ENCODE peak calls at places on chromosomes 13 and 19, in five cellular contexts. One of them, this sample, is unnamed. For H3K4me1, the result is how much of the 10 kb centered on the place peaks cover.

GRCh38 chr19:35996777-35997176 is 1.8 kb downstream of the SDHAF1 start:
- DNase-seq in MM.1S: no peak
- DNase-seq in stomach: no peak
- DNase-seq in BE2C: no peak
- DNase-seq in GM23338: no peak
- DNase-seq in this sample: no peak

GRCh38 chr19:22052644-22053013 is 345 bp downstream of the ZNF257 start:
- DNase-seq in GM23338: no peak
- DNase-seq in stomach: no peak
- DNase-seq in BE2C: no peak
- DNase-seq in MM.1S: no peak
- DNase-seq in this sample: no peak

GRCh38 chr19:2255982-2256685 is at the start of gene JSRP1:
- DNase-seq in stomach: no peak
- DNase-seq in MM.1S: peak
- DNase-seq in BE2C: peak
- DNase-seq in GM23338: peak
- DNase-seq in this sample: no peak

GRCh38 chr13:107066355-107066754 is 498.4 kb upstream of the ARGLU1 start:
- DNase-seq in stomach: no peak
- DNase-seq in BE2C: no peak
- DNase-seq in MM.1S: no peak
- DNase-seq in GM23338: no peak
- DNase-seq in this sample: no peak

GRCh38 chr19:51271015-51271600 is 20.2 kb downstream of the SIGLECL1 start:
- DNase-seq in GM23338: peak
- DNase-seq in MM.1S: no peak
- DNase-seq in stomach: no peak
- DNase-seq in BE2C: no peak
- DNase-seq in this sample: no peak

GRCh38 chr19:52226652-52227051 is 36.8 kb downstream of the PPP2R1A start:
- DNase-seq in GM23338: no peak
- DNase-seq in BE2C: no peak
- DNase-seq in stomach: no peak
- DNase-seq in MM.1S: no peak
- DNase-seq in this sample: no peak

GRCh38 chr13:53137777-53138176 is 109.2 kb downstream of the OLFM4 start:
- DNase-seq in BE2C: no peak
- DNase-seq in stomach: no peak
- DNase-seq in GM23338: no peak
- DNase-seq in MM.1S: no peak
- DNase-seq in this sample: no peak

GRCh38 chr13:107678075-107678689 is 537.2 kb downstream of the LIG4 start:
- DNase-seq in MM.1S: peak
- DNase-seq in stomach: no peak
- DNase-seq in GM23338: peak
- DNase-seq in BE2C: peak
- DNase-seq in this sample: no peak

GRCh38 chr13:97329331-97329730 is 104.6 kb upstream of the RAP2A start:
- DNase-seq in GM23338: peak
- DNase-seq in stomach: no peak
- DNase-seq in MM.1S: no peak
- DNase-seq in BE2C: no peak
- DNase-seq in this sample: no peak

GRCh38 chr19:49570138-49570856 is 10.1 kb downstream of the NOSIP start:
- DNase-seq in BE2C: peak
- DNase-seq in GM23338: peak
- DNase-seq in stomach: peak
- DNase-seq in MM.1S: peak
- DNase-seq in this sample: no peak

GRCh38 chr13:85910962-85911361 is 111.7 kb upstream of the SLITRK6 start:
- DNase-seq in BE2C: no peak
- DNase-seq in GM23338: no peak
- DNase-seq in stomach: no peak
- DNase-seq in MM.1S: no peak
- DNase-seq in this sample: no peak

GRCh38 chr19:18735752-18736151 is 52.3 kb downstream of the CRTC1 start:
- DNase-seq in stomach: no peak
- DNase-seq in BE2C: no peak
- DNase-seq in MM.1S: no peak
- DNase-seq in GM23338: no peak
- DNase-seq in this sample: no peak

GRCh38 chr19:31347828-31348314 is 1.4 kb downstream of the TSHZ3 start:
- DNase-seq in GM23338: no peak
- DNase-seq in stomach: no peak
- DNase-seq in MM.1S: no peak
- DNase-seq in BE2C: no peak
- DNase-seq in this sample: no peak

GRCh38 chr13:47250141-47250540 is 353.3 kb upstream of the HTR2A start:
- DNase-seq in stomach: no peak
- DNase-seq in GM23338: no peak
- DNase-seq in BE2C: no peak
- DNase-seq in MM.1S: no peak
- DNase-seq in this sample: no peak

GRCh38 chr13:65149687-65150086 is 2080.4 kb downstream of the PCDH9 start:
- DNase-seq in GM23338: peak
- DNase-seq in stomach: no peak
- DNase-seq in MM.1S: no peak
- DNase-seq in BE2C: no peak
- DNase-seq in this sample: no peak

GRCh38 chr13:36432106-36432544 is at the start of gene CCNA1:
- DNase-seq in MM.1S: no peak
- DNase-seq in GM23338: peak
- DNase-seq in stomach: peak
- DNase-seq in BE2C: peak
- DNase-seq in this sample: no peak

GRCh38 chr13:41462427-41462826 is 5.1 kb downstream of the RGCC start:
- DNase-seq in GM23338: no peak
- DNase-seq in stomach: no peak
- DNase-seq in BE2C: no peak
- DNase-seq in MM.1S: no peak
- DNase-seq in this sample: no peak

GRCh38 chr19:47679922-47680857 is 33.0 kb upstream of the EHD2 start:
- DNase-seq in GM23338: no peak
- DNase-seq in stomach: no peak
- DNase-seq in BE2C: no peak
- DNase-seq in MM.1S: no peak
- DNase-seq in this sample: no peak

GRCh38 chr19:2059422-2060201 is 8.6 kb upstream of the MKNK2 start:
- DNase-seq in MM.1S: no peak
- DNase-seq in stomach: peak
- DNase-seq in BE2C: peak
- DNase-seq in GM23338: no peak
- DNase-seq in this sample: no peak

GRCh38 chr13:109485136-109485794 is 301.1 kb downstream of the IRS2 start:
- DNase-seq in GM23338: no peak
- DNase-seq in stomach: no peak
- DNase-seq in BE2C: no peak
- DNase-seq in MM.1S: no peak
- DNase-seq in this sample: no peak

GRCh38 chr13:27789495-27790303 is 2.6 kb upstream of the GSX1 start:
- DNase-seq in GM23338: peak
- DNase-seq in stomach: no peak
- DNase-seq in BE2C: no peak
- DNase-seq in MM.1S: no peak
- DNase-seq in this sample: no peak

GRCh38 chr13:65378943-65379519 is 1851.1 kb downstream of the PCDH9 start:
- DNase-seq in BE2C: no peak
- DNase-seq in MM.1S: no peak
- DNase-seq in GM23338: peak
- DNase-seq in stomach: no peak
- DNase-seq in this sample: no peak

GRCh38 chr13:27043013-27043412 is 128.6 kb downstream of the USP12 start:
- DNase-seq in MM.1S: no peak
- DNase-seq in BE2C: peak
- DNase-seq in stomach: peak
- DNase-seq in GM23338: peak
- DNase-seq in this sample: peak

GRCh38 chr19:36009633-36010379 is 1.2 kb upstream of the SYNE4 start:
- DNase-seq in MM.1S: no peak
- DNase-seq in BE2C: no peak
- DNase-seq in stomach: no peak
- DNase-seq in GM23338: no peak
- DNase-seq in this sample: no peak

GRCh38 chr19:43560687-43561086 is 14.6 kb downstream of the XRCC1 start:
- DNase-seq in stomach: no peak
- DNase-seq in GM23338: peak
- DNase-seq in MM.1S: no peak
- DNase-seq in BE2C: no peak
- DNase-seq in this sample: no peak

GRCh38 chr19:48631254-48631653 is 5.9 kb downstream of the DBP start:
- DNase-seq in stomach: no peak
- DNase-seq in GM23338: no peak
- DNase-seq in MM.1S: no peak
- DNase-seq in BE2C: no peak
- DNase-seq in this sample: no peak

GRCh38 chr19:5937550-5937949 is 23.5 kb downstream of the CAPS start:
- DNase-seq in stomach: no peak
- DNase-seq in BE2C: peak
- DNase-seq in MM.1S: no peak
- DNase-seq in GM23338: no peak
- DNase-seq in this sample: no peak

GRCh38 chr19:5943623-5944022 is 29.6 kb downstream of the CAPS start:
- DNase-seq in BE2C: no peak
- DNase-seq in GM23338: no peak
- DNase-seq in MM.1S: no peak
- DNase-seq in stomach: no peak
- DNase-seq in this sample: no peak

GRCh38 chr19:5942991-5943390 is 28.9 kb downstream of the CAPS start:
- DNase-seq in BE2C: no peak
- DNase-seq in MM.1S: no peak
- DNase-seq in stomach: no peak
- DNase-seq in GM23338: no peak
- DNase-seq in this sample: no peak

GRCh38 chr19:5940260-5941208 is 26.5 kb downstream of the CAPS start:
- DNase-seq in BE2C: no peak
- DNase-seq in GM23338: no peak
- DNase-seq in stomach: no peak
- DNase-seq in MM.1S: no peak
- DNase-seq in this sample: no peak

GRCh38 chr19:5941673-5942072 is 27.6 kb downstream of the CAPS start:
- DNase-seq in GM23338: no peak
- DNase-seq in BE2C: no peak
- DNase-seq in stomach: no peak
- DNase-seq in MM.1S: no peak
- DNase-seq in this sample: no peak
- H3K4me1 ChIP-seq in GM23338: under half
- H3K4me1 ChIP-seq in BE2C: under half
- H3K4me1 ChIP-seq in stomach: under half
- H3K4me1 ChIP-seq in MM.1S: under half
- H3K4me1 ChIP-seq in this sample: under half

GRCh38 chr19:5078666-5079409 is 109.9 kb downstream of the KDM4B start:
- DNase-seq in GM23338: no peak
- DNase-seq in stomach: no peak
- DNase-seq in MM.1S: no peak
- DNase-seq in BE2C: no peak
- DNase-seq in this sample: no peak

GRCh38 chr19:5078179-5078578 is 109.3 kb downstream of the KDM4B start:
- DNase-seq in BE2C: no peak
- DNase-seq in GM23338: no peak
- DNase-seq in stomach: no peak
- DNase-seq in MM.1S: no peak
- DNase-seq in this sample: no peak

GRCh38 chr19:5080030-5080644 is 111.2 kb downstream of the KDM4B start:
- DNase-seq in MM.1S: no peak
- DNase-seq in GM23338: no peak
- DNase-seq in BE2C: peak
- DNase-seq in stomach: no peak
- DNase-seq in this sample: no peak

GRCh38 chr19:5080809-5081208 is 111.9 kb downstream of the KDM4B start:
- DNase-seq in stomach: no peak
- DNase-seq in BE2C: no peak
- DNase-seq in MM.1S: no peak
- DNase-seq in GM23338: no peak
- DNase-seq in this sample: no peak

GRCh38 chr19:5079410-5079774 is 110.5 kb downstream of the KDM4B start:
- DNase-seq in GM23338: no peak
- DNase-seq in stomach: no peak
- DNase-seq in MM.1S: no peak
- DNase-seq in BE2C: no peak
- DNase-seq in this sample: no peak
- H3K4me1 ChIP-seq in GM23338: under half
- H3K4me1 ChIP-seq in stomach: under half
- H3K4me1 ChIP-seq in MM.1S: under half
- H3K4me1 ChIP-seq in BE2C: under half
- H3K4me1 ChIP-seq in this sample: under half

DNA sequence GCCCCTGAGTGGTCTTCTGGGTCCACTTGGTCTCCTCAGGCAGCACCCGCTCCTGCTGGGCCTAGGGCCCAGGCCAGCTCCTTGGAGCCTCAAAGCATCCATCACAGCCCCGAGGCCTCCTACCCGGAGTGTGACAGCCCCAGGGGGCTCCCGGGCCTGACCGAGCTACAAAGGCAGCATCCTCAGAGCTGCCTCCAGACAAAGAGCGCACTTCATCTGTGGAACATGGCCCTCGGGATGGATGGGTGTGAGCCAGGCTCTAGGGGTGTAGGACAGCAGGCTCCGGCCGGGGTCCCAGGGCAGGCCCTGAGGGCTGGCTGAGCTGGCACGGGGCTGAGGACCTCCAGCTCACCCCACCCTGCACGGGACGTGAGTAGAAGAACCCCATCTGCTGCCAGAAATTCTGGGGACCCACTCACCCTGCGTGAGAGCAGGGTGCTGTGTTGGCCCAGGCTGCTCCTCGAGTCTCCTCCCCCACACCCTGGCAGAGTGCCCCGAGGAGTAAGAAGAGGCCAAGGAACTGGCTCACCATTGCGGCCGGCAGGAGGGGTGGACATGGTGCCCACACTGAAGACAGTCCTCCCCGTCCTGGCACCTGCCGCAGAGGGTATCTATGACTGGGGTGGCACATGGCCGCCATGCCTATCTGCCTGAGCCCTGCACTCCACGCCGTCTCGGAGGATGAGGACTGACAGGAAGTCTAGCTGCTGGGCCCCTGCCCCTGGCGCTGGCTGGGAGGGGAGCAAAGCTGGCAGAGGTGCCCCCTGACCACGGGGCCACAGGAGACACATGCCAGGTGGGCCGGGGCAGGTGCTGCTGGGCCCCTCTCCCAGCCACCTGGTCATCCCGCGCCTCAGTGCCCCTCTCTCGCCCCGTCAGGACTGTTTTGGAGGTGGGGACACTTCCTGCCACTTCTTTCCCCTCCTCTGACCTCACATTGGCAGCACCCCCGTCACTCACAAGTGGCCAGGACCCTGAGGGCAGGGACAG is 22.3 kb downstream of the CEBPG start:
- DNase-seq in MM.1S: no peak
- DNase-seq in BE2C: peak
- DNase-seq in stomach: peak
- DNase-seq in GM23338: no peak
- DNase-seq in this sample: no peak
- H3K4me1 ChIP-seq in MM.1S: under half
- H3K4me1 ChIP-seq in BE2C: under half
- H3K4me1 ChIP-seq in stomach: under half
- H3K4me1 ChIP-seq in GM23338: under half
- H3K4me1 ChIP-seq in this sample: under half

GRCh38 chr19:33727331-33728028 is 69.2 kb upstream of the KCTD15 start:
- DNase-seq in MM.1S: no peak
- DNase-seq in GM23338: no peak
- DNase-seq in stomach: no peak
- DNase-seq in BE2C: peak
- DNase-seq in this sample: no peak
- H3K4me1 ChIP-seq in MM.1S: under half
- H3K4me1 ChIP-seq in GM23338: under half
- H3K4me1 ChIP-seq in stomach: under half
- H3K4me1 ChIP-seq in BE2C: under half
- H3K4me1 ChIP-seq in this sample: under half

GRCh38 chr13:114264886-114265611 is 16.4 kb upstream of the UPF3A start:
- DNase-seq in BE2C: no peak
- DNase-seq in MM.1S: no peak
- DNase-seq in stomach: no peak
- DNase-seq in GM23338: no peak
- DNase-seq in this sample: no peak
- H3K4me1 ChIP-seq in BE2C: under half
- H3K4me1 ChIP-seq in MM.1S: half or more
- H3K4me1 ChIP-seq in stomach: under half
- H3K4me1 ChIP-seq in GM23338: under half
- H3K4me1 ChIP-seq in this sample: under half

This sample was measured in keratinocyte.